ENCODE peak calls at places on chromosomes 7 and 10, in seven cellular contexts. V is GM12878, J is HCT116, K is SK-N-SH, W is GM23338, B is HepG2, N is K562. D is an unnamed sample. For H3K4me1, the result is how much of the 10 kb centered on the place peaks cover.

GRCh38 chr10:124349231-124349992 is 69.3 kb downstream of the OAT start:
- DNase-seq in B (no peak), W (no peak), V (no peak), K (no peak), J (no peak), N (no peak), D (no peak)

GRCh38 chr7:157513162-157513621 is 176.4 kb downstream of the DNAJB6 start:
- DNase-seq in B (no peak), J (no peak), V (no peak), K (no peak), W (no peak), N (no peak), D (no peak)

GRCh38 chr7:127365164-127365956 is 27.1 kb downstream of the ZNF800 start:
- DNase-seq in J (no peak), W (no peak), B (no peak), K (no peak), V (no peak), N (peak), D (no peak)

GRCh38 chr10:101029520-101030309 is 1.2 kb downstream of the PDZD7 start:
- DNase-seq in B (no peak), K (no peak), W (peak), N (peak), V (no peak), J (no peak), D (no peak)

GRCh38 chr7:27424749-27425148 is 182.1 kb downstream of the EVX1 start:
- DNase-seq in W (no peak), N (no peak), J (no peak), B (no peak), K (no peak), V (no peak), D (no peak)

GRCh38 chr7:51268859-51269258 is 47.8 kb downstream of the COBL start:
- DNase-seq in K (no peak), N (no peak), B (no peak), V (no peak), J (no peak), W (no peak), D (no peak)

GRCh38 chr7:73443543-73444255 is 10.1 kb downstream of the FZD9 start:
- DNase-seq in V (no peak), W (no peak), B (no peak), K (no peak), J (no peak), N (no peak), D (no peak)

GRCh38 chr7:72447465-72448204 is 35.5 kb upstream of the CALN1 start:
- DNase-seq in J (no peak), N (no peak), K (no peak), W (no peak), V (no peak), B (no peak), D (no peak)

GRCh38 chr7:26603631-26604030 is 260.8 kb downstream of the SKAP2 start:
- DNase-seq in V (no peak), W (peak), N (no peak), K (no peak), J (peak), B (no peak), D (no peak)

GRCh38 chr10:118939216-118940007 is 90.1 kb upstream of the NANOS1 start:
- DNase-seq in B (no peak), K (no peak), J (no peak), W (no peak), N (no peak), V (no peak), D (no peak)

GRCh38 chr10:62205750-62206399 is 62.8 kb downstream of the RTKN2 start:
- DNase-seq in N (no peak), K (no peak), W (no peak), B (no peak), V (no peak), J (no peak), D (no peak)

GRCh38 chr10:87816163-87816841 is 1.7 kb downstream of the ATAD1 start:
- DNase-seq in B (no peak), V (no peak), K (no peak), W (no peak), N (no peak), J (no peak), D (no peak)

GRCh38 chr7:133837248-133837647 is 289.9 kb upstream of the LRGUK start:
- DNase-seq in N (no peak), B (no peak), W (no peak), J (no peak), K (peak), V (no peak), D (no peak)

GRCh38 chr10:43943119-43943824 is 294.6 kb upstream of the ZNF32 start:
- DNase-seq in W (no peak), N (no peak), B (no peak), K (no peak), V (no peak), J (no peak), D (no peak)

GRCh38 chr7:27608776-27609495 is 53.7 kb downstream of the HIBADH start:
- DNase-seq in V (no peak), J (no peak), W (no peak), N (no peak), K (no peak), B (no peak), D (no peak)

GRCh38 chr10:129467346-129468119 is 492 bp downstream of the MGMT start:
- DNase-seq in V (no peak), B (peak), N (no peak), J (no peak), W (peak), K (no peak), D (no peak)

GRCh38 chr10:97601268-97602215 is 12.0 kb downstream of the C10orf62 start:
- DNase-seq in W (no peak), K (peak), V (no peak), B (no peak), J (no peak), N (no peak), D (no peak)

GRCh38 chr10:71694567-71694968 is 25.0 kb downstream of the C10orf105 start:
- DNase-seq in V (peak), B (no peak), K (no peak), J (no peak), N (no peak), W (no peak), D (no peak)

GRCh38 chr7:151491859-151492258 is 27.8 kb downstream of the RHEB start:
- DNase-seq in K (no peak), J (peak), N (no peak), B (peak), W (no peak), V (no peak), D (peak)

GRCh38 chr10:35563266-35563891 is 41.8 kb upstream of the GJD4 start:
- DNase-seq in K (peak), B (peak), N (peak), J (peak), W (peak), V (peak), D (peak)

GRCh38 chr10:285216-285967 is 150.1 kb downstream of the ZMYND11 start:
- DNase-seq in W (no peak), K (no peak), J (no peak), V (no peak), N (no peak), B (no peak), D (no peak)

GRCh38 chr7:79598351-79598750 is 144.9 kb upstream of the MAGI2 start:
- DNase-seq in K (no peak), W (no peak), B (no peak), J (no peak), V (no peak), N (no peak), D (no peak)

GRCh38 chr7:1956611-1957470 is 275.9 kb downstream of the MAD1L1 start:
- DNase-seq in K (no peak), B (no peak), W (no peak), J (no peak), V (no peak), N (no peak), D (no peak)

GRCh38 chr7:1290262-1291039 is 57.8 kb downstream of the UNCX start:
- DNase-seq in V (no peak), B (no peak), W (peak), N (no peak), J (no peak), K (no peak), D (no peak)

GRCh38 chr7:1936531-1937251 is 266.6 kb downstream of the ELFN1 start:
- DNase-seq in J (no peak), W (no peak), K (no peak), B (no peak), N (no peak), V (no peak), D (no peak)

GRCh38 chr10:99779335-99779734 is 3.1 kb upstream of the ABCC2 start:
- DNase-seq in J (no peak), K (no peak), B (peak), V (no peak), W (no peak), N (no peak), D (peak)

GRCh38 chr10:99551158-99551557 is 18.4 kb downstream of the NKX2-3 start:
- DNase-seq in J (no peak), K (peak), W (no peak), V (no peak), N (no peak), B (no peak), D (no peak)

GRCh38 chr10:6840093-6840763 is 260.2 kb upstream of the PRKCQ start:
- DNase-seq in K (no peak), W (no peak), J (no peak), V (no peak), N (no peak), B (no peak), D (no peak)

GRCh38 chr7:34296663-34297062 is 361.4 kb upstream of the NPSR1 start:
- DNase-seq in V (no peak), K (no peak), J (no peak), N (no peak), W (no peak), B (no peak), D (no peak)

GRCh38 chr7:45359781-45360180 is 202.2 kb downstream of the RAMP3 start:
- DNase-seq in N (no peak), B (no peak), J (no peak), V (no peak), W (no peak), K (no peak), D (no peak)

GRCh38 chr10:78959217-78959616 is 109.5 kb upstream of the ZMIZ1 start:
- DNase-seq in V (no peak), J (no peak), K (no peak), B (no peak), W (no peak), N (peak), D (no peak)

GRCh38 chr10:78961760-78962159 is 107.0 kb upstream of the ZMIZ1 start:
- DNase-seq in B (no peak), V (no peak), J (no peak), K (no peak), W (no peak), N (no peak), D (no peak)

GRCh38 chr10:78957471-78958039 is 111.2 kb upstream of the ZMIZ1 start:
- DNase-seq in V (no peak), B (no peak), J (no peak), N (no peak), K (no peak), W (no peak), D (no peak)

GRCh38 chr10:78959901-78960300 is 108.9 kb upstream of the ZMIZ1 start:
- DNase-seq in B (no peak), K (no peak), J (no peak), V (no peak), W (no peak), N (no peak), D (no peak)

DNA sequence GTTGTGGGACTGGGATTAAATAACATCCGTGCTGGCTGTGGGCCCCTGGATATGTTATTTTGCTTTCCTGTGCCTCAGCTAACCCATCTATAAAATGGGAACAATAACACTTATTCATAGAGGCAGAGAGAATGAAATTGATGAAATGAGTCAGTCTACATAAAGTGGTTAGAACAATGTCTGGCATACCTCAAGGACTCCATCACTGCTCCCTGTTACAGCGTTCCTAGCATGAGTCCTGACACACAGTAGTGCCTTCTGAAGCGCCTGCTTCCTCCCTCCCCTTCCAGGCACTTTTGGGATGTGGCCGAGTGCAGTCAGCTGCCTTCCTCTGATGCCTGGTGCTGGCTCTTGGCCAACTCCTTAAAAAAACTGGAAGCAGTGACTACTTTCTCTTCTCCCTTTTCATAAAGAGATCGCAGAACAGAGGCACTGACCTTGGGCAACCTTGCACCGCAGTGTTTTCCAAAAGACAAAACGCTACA is 108.4 kb upstream of the ZMIZ1 start:
- DNase-seq in V (no peak), N (no peak), K (no peak), W (no peak), B (no peak), J (no peak), D (no peak)
- TF ChIP-seq POLR2AphosphoS5 in V (no peak), N (no peak), K (peak), W (no peak), B (no peak), J (no peak), D (no peak)

DNA sequence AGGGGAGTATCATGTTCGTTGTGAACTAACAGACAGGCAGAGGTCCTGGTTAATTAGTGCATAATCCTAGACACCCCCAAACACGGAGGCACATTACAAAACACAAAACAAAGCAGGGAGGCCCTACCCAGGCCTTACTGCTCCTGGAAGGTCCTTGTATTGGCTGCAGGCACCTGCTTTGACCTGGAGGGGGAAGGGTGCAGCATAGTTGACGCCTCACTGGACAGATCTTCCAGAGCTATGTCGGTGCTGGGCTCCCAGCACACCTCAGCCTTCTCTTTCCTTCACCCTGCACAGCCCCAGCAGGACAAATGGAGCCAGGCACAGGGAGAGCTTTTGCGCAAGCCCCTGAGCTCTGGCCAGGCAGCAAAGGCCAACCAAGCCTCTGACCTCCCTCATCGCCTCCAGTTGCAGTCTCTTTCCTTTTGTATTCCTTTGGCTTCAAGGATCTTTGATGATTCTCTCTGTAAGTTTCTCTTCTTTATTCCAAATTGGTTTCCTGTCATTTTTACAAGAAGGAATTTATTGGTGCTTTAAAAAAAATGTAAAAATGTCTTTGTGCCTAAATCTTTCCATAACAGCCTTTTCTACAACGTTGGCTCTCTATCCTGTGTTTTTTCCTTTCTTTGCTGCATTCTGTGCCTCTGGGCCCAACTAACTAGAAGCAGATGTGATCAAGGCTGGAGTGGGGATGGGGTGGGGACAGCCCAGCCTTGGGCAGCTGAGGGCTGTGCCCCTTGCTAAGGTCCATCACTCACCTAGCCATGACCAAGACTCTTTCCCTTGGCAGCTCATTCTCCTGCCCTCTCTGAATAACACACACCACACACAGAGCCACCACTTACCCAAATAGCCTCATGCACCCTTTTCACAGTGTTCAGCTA is 317.1 kb upstream of the NPVF start:
- DNase-seq in W (peak), B (no peak), J (no peak), K (peak), V (no peak), N (no peak), D (no peak)
- TF ChIP-seq REST in W (no peak), B (no peak), J (no peak), K (no peak), V (no peak), N (no peak), D (no peak)

DNA sequence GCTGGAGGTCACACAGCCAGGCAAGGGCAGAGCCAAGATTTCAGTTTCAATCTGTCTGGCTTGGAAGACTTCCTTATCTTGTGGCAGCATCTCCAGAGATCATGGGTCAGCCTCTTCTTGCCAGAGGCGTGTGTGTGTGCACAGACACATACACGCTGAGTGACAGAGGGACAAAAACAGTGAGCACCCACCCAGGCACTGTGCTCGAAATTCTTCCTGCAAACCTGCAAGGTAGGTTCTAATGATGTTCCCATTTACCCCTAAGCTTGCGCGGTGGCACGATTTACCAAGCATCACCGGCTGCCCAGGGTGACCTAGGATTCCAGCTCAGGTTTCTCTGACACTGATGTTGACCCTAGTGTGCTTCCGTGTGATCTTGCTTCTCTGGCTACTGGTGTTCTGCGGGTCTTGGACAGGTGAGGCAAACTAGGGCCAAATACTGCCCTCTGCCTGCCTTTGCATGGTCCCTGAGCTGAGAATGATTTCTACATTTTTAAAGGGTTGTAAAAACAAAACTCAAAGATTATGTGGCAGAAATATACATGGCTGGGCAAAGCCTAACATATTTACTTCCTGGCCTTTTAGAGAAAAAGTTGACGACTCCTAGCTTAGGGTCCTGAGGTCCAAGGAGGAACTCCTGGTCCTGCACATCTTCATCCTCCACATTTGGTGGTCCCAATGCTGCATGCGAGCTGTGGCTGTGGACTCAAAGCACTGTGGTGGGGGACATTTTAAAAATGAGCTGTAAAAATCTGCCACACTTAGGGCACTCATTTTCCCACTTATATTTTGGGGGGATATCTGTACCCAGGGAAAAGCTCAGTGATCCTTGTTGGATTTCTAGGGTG is 268.5 kb downstream of the RPS24 start:
- DNase-seq in W (peak), N (no peak), B (peak), J (no peak), V (no peak), K (no peak), D (no peak)
- H3K4me1 ChIP-seq in W (under half), N (under half), B (under half), J (under half), V (under half), K (under half), D (under half)

GRCh38 chr10:111446966-111447365 is 370.1 kb downstream of the ADRA2A start:
- DNase-seq in B (no peak), K (no peak), J (no peak), W (no peak), N (no peak), V (no peak), D (no peak)
- TF ChIP-seq POLR2AphosphoS5 in B (no peak), K (no peak), J (no peak), W (no peak), N (no peak), V (no peak), D (no peak)

GRCh38 chr10:22379059-22379458 is 33.8 kb downstream of the SPAG6 start:
- DNase-seq in N (no peak), J (no peak), V (peak), B (no peak), K (no peak), W (peak), D (no peak)
- TF ChIP-seq REST in N (no peak), J (no peak), V (no peak), B (no peak), K (no peak), W (no peak), D (no peak)

GRCh38 chr7:117126631-117127030 is 173.3 kb downstream of the ST7 start:
- DNase-seq in N (no peak), V (no peak), W (no peak), K (no peak), J (no peak), B (no peak), D (no peak)

GRCh38 chr7:117122536-117122935 is 169.2 kb downstream of the ST7 start:
- DNase-seq in K (no peak), N (no peak), W (no peak), B (no peak), J (no peak), V (no peak), D (no peak)

GRCh38 chr7:117124585-117125220 is 171.4 kb downstream of the ST7 start:
- DNase-seq in W (no peak), N (peak), B (peak), K (peak), V (peak), J (peak), D (peak)

GRCh38 chr7:117119192-117119924 is 166.1 kb downstream of the ST7 start:
- DNase-seq in J (peak), N (peak), W (peak), B (peak), V (peak), K (peak), D (peak)

DNA sequence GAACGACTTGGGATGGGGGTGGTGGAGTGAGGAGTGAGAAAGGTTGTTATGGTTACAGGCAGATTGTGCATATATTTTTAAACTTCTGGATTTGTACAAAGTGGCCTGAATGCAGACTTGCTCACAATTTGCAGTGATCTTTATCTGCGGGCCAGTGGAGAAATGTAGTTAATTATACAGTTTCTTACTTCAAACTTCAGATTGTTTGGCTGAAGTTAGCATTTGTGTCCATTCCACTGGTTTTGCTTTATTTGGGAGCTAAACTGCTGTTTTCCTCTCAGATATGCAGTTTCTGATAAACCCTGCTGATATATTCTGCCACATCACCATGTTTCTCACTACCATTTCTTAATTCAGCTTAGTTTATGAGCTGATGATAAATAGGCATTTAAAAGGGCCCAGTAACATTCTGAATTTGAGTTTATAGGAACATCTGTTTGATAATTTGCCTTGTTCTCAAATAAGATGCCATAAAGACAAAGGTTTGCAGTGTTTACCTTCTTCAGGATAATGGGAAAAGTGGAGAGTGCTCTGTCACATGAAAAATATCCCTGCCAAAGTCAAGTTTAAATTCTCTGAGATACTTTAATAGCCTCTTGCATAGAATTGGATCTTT is 170.1 kb downstream of the ST7 start:
- DNase-seq in N (no peak), W (no peak), B (no peak), J (no peak), K (no peak), V (no peak), D (no peak)
- H3K4me1 ChIP-seq in N (under half), W (under half), B (under half), J (under half), K (under half), V (under half), D (under half)